ENCODE peak calls at places on chromosomes 4 and X, in four cellular contexts. M is neuronal stem cell, U is mesenchymal stem cell, B is H9. H is an unnamed sample.

GRCh38 chr4:172514801-172515200 is 653.8 kb upstream of the GALNT7 start:
- DNase-seq in M (no peak), B (no peak), U (no peak), H (no peak)

GRCh38 chr4:165355900-165356300 is 22.9 kb upstream of the CPE start:
- DNase-seq in B (peak; percentile 74), U (peak; percentile 66), M (peak; percentile 32), H (peak; percentile 31)

GRCh38 chrX:109040057-109040456 is 303.7 kb upstream of the IRS4 start:
- DNase-seq in U (no peak), B (peak; percentile 40), M (peak; percentile 27), H (no peak)

GRCh38 chrX:66020578-66021406 is 19.1 kb downstream of the VSIG4 start:
- DNase-seq in M (no peak), U (no peak), B (no peak), H (no peak)

GRCh38 chr4:110454456-110454855 is 21.5 kb upstream of the ENPEP start:
- DNase-seq in U (peak; percentile 3), M (no peak), B (no peak), H (no peak)

GRCh38 chr4:137775701-137776100 is 243.4 kb upstream of the PCDH18 start:
- DNase-seq in B (no peak), U (no peak), M (no peak), H (no peak)

GRCh38 chr4:184357164-184357563 is 117.2 kb downstream of the IRF2 start:
- DNase-seq in B (no peak), M (no peak), U (no peak), H (no peak)

GRCh38 chrX:1316527-1316926 is 20.1 kb upstream of the IL3RA start:
- DNase-seq in M (no peak), U (no peak), B (no peak), H (peak; percentile 48)

GRCh38 chr4:26105815-26106699 is 192.0 kb downstream of the SMIM20 start:
- DNase-seq in M (no peak), U (peak; percentile 65), B (no peak), H (no peak)

GRCh38 chr4:128606173-128606572 is 203.3 kb upstream of the JADE1 start:
- DNase-seq in M (no peak), B (no peak), U (peak; percentile 22), H (no peak)

GRCh38 chr4:110611968-110612447 is 10.9 kb downstream of the PITX2 start:
- DNase-seq in M (no peak), U (peak; percentile 52), B (no peak), H (no peak)

GRCh38 chr4:137545461-137545861 is 13.2 kb upstream of the PCDH18 start:
- DNase-seq in U (peak; percentile 95), B (no peak), M (no peak), H (peak; percentile 68)

GRCh38 chrX:119266364-119266995 is 30.4 kb downstream of the PGRMC1 start:
- DNase-seq in U (peak; percentile 10), M (no peak), B (no peak), H (peak; percentile 48)

GRCh38 chrX:3522016-3522690 is 175.7 kb upstream of the MXRA5 start:
- DNase-seq in U (peak; percentile 20), B (no peak), M (no peak), H (no peak)

GRCh38 chrX:23287191-23287764 is 47.4 kb upstream of the PTCHD1 start:
- DNase-seq in M (no peak), B (no peak), U (no peak), H (no peak)

GRCh38 chr4:40325406-40326019 is 9.6 kb upstream of the CHRNA9 start:
- DNase-seq in M (peak; percentile 27), U (peak; percentile 78), B (no peak), H (peak; percentile 86)

GRCh38 chr4:13540446-13541175 is 3.7 kb downstream of the NKX3-2 start:
- DNase-seq in M (no peak), U (no peak), B (peak; percentile 32), H (no peak)

GRCh38 chr4:2432991-2433530 is 14.3 kb downstream of the CFAP99 start:
- DNase-seq in B (peak; percentile 30), U (peak; percentile 66), M (no peak), H (no peak)

GRCh38 chr4:154277164-154277563 is 214.4 kb downstream of the DCHS2 start:
- DNase-seq in M (peak; percentile 76), B (peak; percentile 81), U (no peak), H (no peak)

GRCh38 chrX:51332188-51332942 is at the start of gene NUDT10:
- DNase-seq in M (peak; percentile 75), U (peak; percentile 12), B (peak; percentile 87), H (peak; percentile 25)

GRCh38 chrX:69210513-69211065 is 45.3 kb upstream of the PJA1 start:
- DNase-seq in M (no peak), B (no peak), U (no peak), H (no peak)

GRCh38 chr4:87101543-87102199 is 118.7 kb downstream of the KLHL8 start:
- DNase-seq in U (no peak), B (no peak), M (no peak), H (peak; percentile 18)

GRCh38 chrX:147675819-147676218 is 235.9 kb upstream of the FMR1 start:
- DNase-seq in M (no peak), U (no peak), B (peak; percentile 67), H (no peak)

GRCh38 chrX:13283968-13284914 is 35.6 kb downstream of the ATXN3L start:
- DNase-seq in M (no peak), B (peak; percentile 66), U (peak; percentile 9), H (no peak)

GRCh38 chr4:180281726-180282125 is 1961.5 kb upstream of the TENM3 start:
- DNase-seq in M (no peak), B (no peak), U (no peak), H (no peak)

GRCh38 chr4:98663226-98664006 is 5.0 kb upstream of the TSPAN5 start:
- DNase-seq in B (no peak), U (no peak), M (no peak), H (no peak)

DNA sequence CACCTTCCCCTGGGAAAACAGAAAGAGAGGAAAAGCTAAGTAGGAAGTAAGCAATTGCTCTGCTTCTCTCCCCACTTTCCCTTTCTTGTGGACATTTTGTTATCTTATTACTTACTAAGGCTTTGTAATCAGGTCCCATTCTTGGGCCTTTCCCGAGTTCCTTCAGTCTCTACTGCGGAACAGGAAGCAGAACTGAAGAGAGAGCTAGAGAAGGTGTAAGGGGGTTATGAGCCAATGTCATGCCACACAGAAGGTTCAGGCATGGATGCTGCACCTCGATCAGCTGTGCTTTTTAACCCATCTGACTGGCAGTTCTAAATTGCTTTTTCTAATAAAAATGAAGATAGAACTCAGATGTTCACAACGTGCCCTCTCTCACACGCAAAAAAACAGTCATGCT is 83.6 kb downstream of the MID1 start:
- DNase-seq in M (no peak), U (no peak), B (no peak), H (no peak)
- H2AFZ ChIP-seq in M (no peak overlapping the region), U (no peak overlapping the region), B (no peak overlapping the region), H (no peak overlapping the region)

GRCh38 chrX:107565005-107565404 is 63.3 kb upstream of the PRPS1 start:
- DNase-seq in M (no peak), B (no peak), U (no peak), H (no peak)

GRCh38 chrX:107563851-107564250 is 64.5 kb upstream of the PRPS1 start:
- DNase-seq in U (no peak), M (no peak), B (peak; percentile 90), H (no peak)

GRCh38 chrX:107562482-107562881 is 65.8 kb upstream of the PRPS1 start:
- DNase-seq in U (peak; percentile 61), M (no peak), B (no peak), H (peak; percentile 88)

GRCh38 chrX:107559506-107559905 is 68.8 kb upstream of the PRPS1 start:
- DNase-seq in M (no peak), B (no peak), U (no peak), H (peak; percentile 52)

DNA sequence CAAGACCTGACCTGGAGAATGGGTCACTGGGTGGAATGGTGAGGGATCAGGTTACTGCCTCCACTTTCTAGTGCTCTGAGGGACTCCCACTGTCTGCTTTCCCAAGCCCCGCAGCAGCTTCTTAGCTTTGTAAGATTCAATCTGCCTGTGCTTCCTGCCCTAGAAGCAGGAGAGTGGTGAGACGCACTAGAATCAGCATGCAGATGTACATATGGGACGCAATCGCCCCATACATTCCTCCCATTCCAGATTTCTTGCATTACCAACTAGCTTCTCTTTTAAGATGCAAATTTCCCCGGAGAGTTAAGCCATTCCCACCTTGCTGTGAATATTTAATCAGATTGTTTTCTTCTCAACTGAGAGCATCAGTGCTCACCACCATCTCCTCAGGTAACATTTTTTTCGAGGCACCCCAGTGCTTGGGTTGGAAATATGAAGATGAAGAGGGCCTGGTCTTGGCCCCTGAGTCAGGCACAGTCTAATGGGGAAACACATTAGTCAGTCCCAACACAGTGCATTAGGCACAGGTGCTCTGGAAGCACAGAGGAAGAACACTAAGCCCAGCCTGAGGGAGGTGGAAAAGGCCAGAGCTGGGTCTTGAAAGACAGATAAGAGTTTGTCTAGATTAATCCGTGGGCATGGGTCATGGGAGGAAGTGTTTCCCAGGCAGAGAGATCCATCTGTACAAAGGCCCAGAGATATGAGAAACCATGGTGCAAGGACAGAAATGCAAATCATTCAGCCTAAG is 66.7 kb upstream of the PRPS1 start:
- DNase-seq in U (no peak), M (no peak), B (peak; percentile 87), H (peak; percentile 50)
- H2BK12ac ChIP-seq in U (peak overlapping the region; percentile 54), M (no peak overlapping the region), B (peak overlapping the region; percentile 74), H (peak overlapping the region; percentile 3)

GRCh38 chr4:126385954-126386353 is 1071.2 kb downstream of the FAT4 start:
- DNase-seq in U (no peak), M (no peak), B (no peak), H (no peak)

GRCh38 chr4:126386512-126386911 is 1071.8 kb downstream of the FAT4 start:
- DNase-seq in M (no peak), B (no peak), U (no peak), H (no peak)
- H3K27ac ChIP-seq in M (no peak overlapping the region), B (no peak overlapping the region), U (no peak overlapping the region), H (no peak overlapping the region)

GRCh38 chr4:153143527-153144348 is 60.5 kb upstream of the TRIM2 start:
- DNase-seq in M (no peak), U (peak; percentile 74), B (no peak), H (no peak)

GRCh38 chr4:153141238-153141637 is 63.0 kb upstream of the TRIM2 start:
- DNase-seq in B (no peak), M (no peak), U (no peak), H (no peak)

GRCh38 chr4:153148796-153149195 is 55.4 kb upstream of the TRIM2 start:
- DNase-seq in M (no peak), U (peak; percentile 55), B (no peak), H (no peak)

GRCh38 chr4:153142700-153143438 is 61.4 kb upstream of the TRIM2 start:
- DNase-seq in B (peak; percentile 72), M (peak; percentile 42), U (peak; percentile 83), H (peak; percentile 75)

DNA sequence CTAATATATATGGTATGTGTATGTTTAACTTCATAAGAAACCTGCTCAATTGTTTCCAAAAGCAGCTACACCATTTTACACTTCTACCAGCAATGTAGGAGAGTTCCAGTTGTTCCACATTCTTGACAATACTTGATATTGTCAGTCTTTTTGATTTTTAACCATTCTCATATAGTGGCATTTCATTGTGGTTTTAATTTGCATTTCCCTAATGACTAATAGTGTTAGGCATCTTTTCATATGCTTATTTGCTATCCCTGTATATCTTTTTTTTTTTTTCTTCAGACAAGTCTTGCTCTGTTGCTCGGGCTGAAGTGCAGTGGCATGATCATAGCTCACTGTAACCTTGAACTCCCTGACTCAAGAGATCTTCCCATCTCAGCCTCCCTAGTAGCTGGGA is 58.2 kb upstream of the TRIM2 start:
- DNase-seq in U (no peak), B (no peak), M (no peak), H (no peak)
- H2AFZ ChIP-seq in U (no peak overlapping the region), B (no peak overlapping the region), M (no peak overlapping the region), H (no peak overlapping the region)